ENCODE peak calls at places on chromosomes 3 and 15, in five cellular contexts. D is SJSA1, G is progenitor cell of endocrine pancreas, J is GM20000, E is HFFc6. H is an unnamed sample.

GRCh38 chr3:49006591-49007067 is 562 bp upstream of the WDR6 start:
- DNase-seq in D (no peak), G (no peak), J (no peak), E (no peak), H (no peak)

GRCh38 chr3:126300761-126301481 is 56.3 kb downstream of the KLF15 start:
- DNase-seq in D (peak), G (no peak), J (no peak), E (no peak), H (no peak)

GRCh38 chr3:134029256-134029733 is 430 bp downstream of the SLCO2A1 start:
- DNase-seq in D (no peak), G (no peak), J (no peak), E (no peak), H (no peak)

GRCh38 chr3:97647441-97647840 is 117.1 kb upstream of the ARL6 start:
- DNase-seq in D (no peak), G (no peak), J (no peak), E (no peak), H (no peak)

GRCh38 chr15:95875141-95875643 is 455.3 kb upstream of the NR2F2 start:
- DNase-seq in D (no peak), G (no peak), J (no peak), E (peak), H (no peak)

GRCh38 chr15:90295270-90295648 is 29.8 kb downstream of the NGRN start:
- DNase-seq in D (no peak), G (no peak), J (no peak), E (no peak), H (no peak)

GRCh38 chr3:181470349-181470748 is 241.4 kb upstream of the SOX2 start:
- DNase-seq in D (no peak), G (no peak), J (no peak), E (no peak), H (no peak)

GRCh38 chr3:195249057-195249770 is 21.7 kb downstream of the XXYLT1 start:
- DNase-seq in D (peak), G (no peak), J (no peak), E (no peak), H (no peak)

GRCh38 chr15:78394981-78395619 is 42.9 kb upstream of the IREB2 start:
- DNase-seq in D (no peak), G (no peak), J (no peak), E (no peak), H (no peak)

GRCh38 chr3:123652346-123652984 is 67.6 kb upstream of the HACD2 start:
- DNase-seq in D (peak), G (peak), J (peak), E (peak), H (peak)

GRCh38 chr3:141266186-141266585 is 34.6 kb downstream of the PXYLP1 start:
- DNase-seq in D (no peak), G (no peak), J (no peak), E (no peak), H (no peak)

GRCh38 chr3:127252446-127252845 is 35.4 kb downstream of the PRR20G start:
- DNase-seq in D (peak), G (no peak), J (no peak), E (no peak), H (peak)

GRCh38 chr3:39383190-39383912 is at the start of gene SLC25A38:
- DNase-seq in D (peak), G (peak), J (peak), E (peak), H (peak)

GRCh38 chr3:49652218-49652921 is 21.8 kb upstream of the APEH start:
- DNase-seq in D (no peak), G (no peak), J (no peak), E (no peak), H (no peak)

GRCh38 chr3:72317491-72317890 is 530.8 kb downstream of the SHQ1 start:
- DNase-seq in D (no peak), G (no peak), J (no peak), E (no peak), H (no peak)

GRCh38 chr3:37770336-37770735 is 91.3 kb upstream of the CTDSPL start:
- DNase-seq in D (no peak), G (no peak), J (no peak), E (no peak), H (no peak)

GRCh38 chr3:13217736-13218540 is 144.7 kb upstream of the IQSEC1 start:
- DNase-seq in D (no peak), G (no peak), J (no peak), E (peak), H (no peak)

GRCh38 chr3:158770254-158771017 is 31.4 kb upstream of the MFSD1 start:
- DNase-seq in D (peak), G (no peak), J (no peak), E (peak), H (no peak)

GRCh38 chr3:174614046-174614445 is 245.1 kb upstream of the NAALADL2 start:
- DNase-seq in D (no peak), G (no peak), J (no peak), E (no peak), H (no peak)

GRCh38 chr3:123767564-123768292 is 116.4 kb downstream of the MYLK start:
- DNase-seq in D (no peak), G (no peak), J (no peak), E (no peak), H (no peak)

GRCh38 chr3:112381673-112382542 is 49.0 kb downstream of the CD200 start:
- DNase-seq in D (no peak), G (no peak), J (no peak), E (no peak), H (no peak)

GRCh38 chr15:55823191-55823670 is 80.3 kb upstream of the PRTG start:
- DNase-seq in D (no peak), G (no peak), J (no peak), E (peak), H (no peak)

GRCh38 chr15:31031471-31032064 is 40.1 kb upstream of the MTMR10 start:
- DNase-seq in D (no peak), G (no peak), J (peak), E (peak), H (no peak)

GRCh38 chr3:139629033-139629432 is 48.7 kb downstream of the NMNAT3 start:
- DNase-seq in D (no peak), G (no peak), J (peak), E (no peak), H (peak)

GRCh38 chr3:157026091-157026490 is 133.9 kb downstream of the CCNL1 start:
- DNase-seq in D (no peak), G (no peak), J (no peak), E (no peak), H (no peak)